ENCODE peak calls at places on chromosomes 5 and 9, in six cellular contexts. E, O, B, Y, U and K are unnamed samples.

GRCh38 chr5:143932584-143932983 is 120.6 kb downstream of the HMHB1 start:
- DNase-seq in B (no peak), Y (no peak), U (no peak), E (no peak), O (no peak), K (no peak)

GRCh38 chr9:89278997-89279739 is 31.8 kb upstream of the CKS2 start:
- DNase-seq in Y (peak), B (peak), E (peak), O (peak), U (no peak), K (peak)

GRCh38 chr9:5566054-5566618 is 55.8 kb downstream of the PDCD1LG2 start:
- DNase-seq in Y (no peak), B (no peak), U (peak), O (no peak), E (no peak), K (no peak)

GRCh38 chr5:154466671-154467070 is 11.4 kb downstream of the HAND1 start:
- DNase-seq in O (no peak), B (no peak), E (no peak), Y (no peak), U (no peak), K (no peak)

GRCh38 chr5:127153031-127153430 is 79.7 kb upstream of the C5orf63 start:
- DNase-seq in B (peak), U (no peak), O (no peak), Y (no peak), E (no peak), K (no peak)

GRCh38 chr9:69894720-69895119 is 74.1 kb downstream of the CFAP95 start:
- DNase-seq in U (no peak), Y (no peak), B (peak), O (no peak), E (no peak), K (no peak)

GRCh38 chr5:143874312-143874711 is 62.4 kb downstream of the HMHB1 start:
- DNase-seq in E (no peak), B (no peak), Y (no peak), U (no peak), O (no peak), K (no peak)

GRCh38 chr5:95238560-95239325 is 46.2 kb downstream of the MCTP1 start:
- DNase-seq in O (peak), B (no peak), U (no peak), E (peak), Y (peak), K (peak)

GRCh38 chr9:75892168-75892901 is 1.9 kb downstream of the PCSK5 start:
- DNase-seq in E (peak), Y (peak), B (no peak), U (no peak), O (no peak), K (no peak)

GRCh38 chr5:77631166-77631582 is 7.3 kb downstream of the OTP start:
- DNase-seq in O (no peak), U (peak), E (no peak), Y (no peak), B (no peak), K (no peak)

GRCh38 chr5:77629553-77630245 is 8.8 kb downstream of the OTP start:
- DNase-seq in O (no peak), E (no peak), U (no peak), B (no peak), Y (peak), K (no peak)

GRCh38 chr5:77627869-77628674 is 10.4 kb downstream of the OTP start:
- DNase-seq in O (no peak), B (no peak), U (no peak), Y (no peak), E (no peak), K (no peak)

GRCh38 chr5:77630246-77631165 is 8.0 kb downstream of the OTP start:
- DNase-seq in E (no peak), U (no peak), B (peak), Y (peak), O (no peak), K (peak)

GRCh38 chr5:77628840-77629552 is 9.5 kb downstream of the OTP start:
- DNase-seq in Y (peak), E (no peak), O (no peak), B (no peak), U (no peak), K (no peak)
- TF ChIP-seq CTCF in Y (no peak), E (no peak), O (no peak), B (no peak), U (peak), K (peak)

GRCh38 chr9:84669008-84669292 is 579 bp upstream of the NTRK2 start:
- DNase-seq in E (no peak), U (no peak), Y (no peak), O (no peak), B (no peak), K (no peak)

GRCh38 chr9:84668204-84669007 is 1.1 kb upstream of the NTRK2 start:
- DNase-seq in O (no peak), Y (peak), E (peak), B (no peak), U (no peak), K (peak)

GRCh38 chr9:84670801-84671153 is 1.2 kb downstream of the NTRK2 start:
- DNase-seq in E (no peak), U (no peak), Y (no peak), B (no peak), O (no peak), K (no peak)

GRCh38 chr9:84670106-84670800 is 724 bp downstream of the NTRK2 start:
- DNase-seq in Y (no peak), E (no peak), O (no peak), U (no peak), B (no peak), K (no peak)

GRCh38 chr9:84669293-84670105 is at the start of gene NTRK2:
- DNase-seq in Y (peak), O (no peak), E (peak), B (no peak), U (no peak), K (no peak)
- TF ChIP-seq POLR2A in Y (no peak), O (no peak), E (no peak), B (no peak), U (no peak), K (no peak)

GRCh38 chr9:124658165-124659017 is 112.7 kb downstream of the NR6A1 start:
- DNase-seq in U (peak), B (peak), O (peak), E (peak), Y (peak), K (peak)

GRCh38 chr9:124662561-124662960 is 108.5 kb downstream of the NR6A1 start:
- DNase-seq in U (no peak), O (no peak), E (peak), B (no peak), Y (no peak), K (no peak)

GRCh38 chr9:124659099-124659659 is 111.9 kb downstream of the NR6A1 start:
- DNase-seq in U (peak), Y (peak), O (peak), B (peak), E (peak), K (peak)

GRCh38 chr9:124661184-124661755 is 109.8 kb downstream of the NR6A1 start:
- DNase-seq in Y (no peak), E (peak), U (no peak), O (no peak), B (no peak), K (peak)

GRCh38 chr9:124660341-124660801 is 110.7 kb downstream of the NR6A1 start:
- DNase-seq in B (peak), O (no peak), E (peak), U (peak), Y (peak), K (peak)
- TF ChIP-seq MYC in B (no peak), O (no peak), E (no peak), U (no peak), Y (no peak), K (no peak)

GRCh38 chr5:140557136-140557805 is at the start of gene SRA1:
- DNase-seq in B (peak), O (peak), Y (peak), E (peak), U (peak), K (peak)
- TF ChIP-seq CTCF in B (peak), O (no peak), Y (no peak), E (no peak), U (no peak), K (no peak)

GRCh38 chr5:76379316-76379715 is 23.8 kb upstream of the IQGAP2 start:
- DNase-seq in E (no peak), B (peak), O (no peak), U (no peak), Y (no peak), K (peak)
- TF ChIP-seq POLR2A in E (no peak), B (no peak), O (no peak), U (no peak), Y (no peak), K (no peak)

GRCh38 chr9:95100071-95100627 is 217.4 kb downstream of the FANCC start:
- DNase-seq in O (no peak), U (no peak), Y (no peak), B (no peak), E (no peak), K (no peak)

GRCh38 chr9:95101326-95101725 is 216.2 kb downstream of the FANCC start:
- DNase-seq in E (no peak), Y (no peak), O (no peak), U (no peak), B (no peak), K (no peak)

GRCh38 chr9:95103385-95104087 is 214.0 kb downstream of the FANCC start:
- DNase-seq in E (no peak), Y (peak), B (peak), U (no peak), O (no peak), K (no peak)

GRCh38 chr9:95102572-95102971 is 214.9 kb downstream of the FANCC start:
- DNase-seq in O (no peak), E (no peak), Y (no peak), U (no peak), B (no peak), K (no peak)

GRCh38 chr9:95102001-95102433 is 215.5 kb downstream of the FANCC start:
- DNase-seq in Y (no peak), B (no peak), O (no peak), E (no peak), U (no peak), K (no peak)
- TF ChIP-seq MYC in Y (no peak), B (no peak), O (no peak), E (no peak), U (no peak), K (no peak)